ENCODE peak calls at places on chromosomes 11 and 22, in six cellular contexts. One of them, this sample, is unnamed.

GRCh38 chr11:75387742-75388294 is 11.5 kb upstream of the RPS3 start:
- DNase-seq in HT-29: no peak
- DNase-seq in mucosa of descending colon: no peak
- DNase-seq in islet precursor cell: no peak
- DNase-seq in AG04449: no peak
- DNase-seq in fibroblast of pulmonary artery: no peak
- DNase-seq in this sample: no peak

GRCh38 chr11:7578276-7578955 is 64.6 kb downstream of the PPFIBP2 start:
- DNase-seq in HT-29: peak; percentile 52
- DNase-seq in mucosa of descending colon: no peak
- DNase-seq in AG04449: no peak
- DNase-seq in fibroblast of pulmonary artery: no peak
- DNase-seq in islet precursor cell: no peak
- DNase-seq in this sample: peak; percentile 40

GRCh38 chr11:12889243-12889642 is 119.9 kb upstream of the RASSF10 start:
- DNase-seq in HT-29: no peak
- DNase-seq in mucosa of descending colon: no peak
- DNase-seq in islet precursor cell: no peak
- DNase-seq in AG04449: peak; percentile 52
- DNase-seq in fibroblast of pulmonary artery: peak; percentile 82
- DNase-seq in this sample: no peak

GRCh38 chr11:26040339-26040738 is 291.6 kb upstream of the ANO3 start:
- DNase-seq in fibroblast of pulmonary artery: no peak
- DNase-seq in mucosa of descending colon: no peak
- DNase-seq in AG04449: no peak
- DNase-seq in HT-29: no peak
- DNase-seq in islet precursor cell: no peak
- DNase-seq in this sample: no peak

GRCh38 chr22:17903564-17904295 is 120.6 kb downstream of the MICAL3 start:
- DNase-seq in mucosa of descending colon: no peak
- DNase-seq in AG04449: no peak
- DNase-seq in fibroblast of pulmonary artery: no peak
- DNase-seq in HT-29: no peak
- DNase-seq in islet precursor cell: peak; percentile 88
- DNase-seq in this sample: no peak

GRCh38 chr11:128201006-128201405 is 386.4 kb downstream of the ETS1 start:
- DNase-seq in AG04449: no peak
- DNase-seq in fibroblast of pulmonary artery: no peak
- DNase-seq in HT-29: no peak
- DNase-seq in islet precursor cell: no peak
- DNase-seq in mucosa of descending colon: no peak
- DNase-seq in this sample: no peak

GRCh38 chr22:30940655-30941362 is 27.8 kb downstream of the MORC2 start:
- DNase-seq in AG04449: no peak
- DNase-seq in mucosa of descending colon: no peak
- DNase-seq in HT-29: no peak
- DNase-seq in fibroblast of pulmonary artery: no peak
- DNase-seq in islet precursor cell: no peak
- DNase-seq in this sample: no peak

GRCh38 chr11:120112174-120112796 is 25.6 kb downstream of the TRIM29 start:
- DNase-seq in fibroblast of pulmonary artery: no peak
- DNase-seq in mucosa of descending colon: peak; percentile 28
- DNase-seq in islet precursor cell: no peak
- DNase-seq in HT-29: no peak
- DNase-seq in AG04449: no peak
- DNase-seq in this sample: peak; percentile 13

GRCh38 chr11:105000797-105001196 is 22.2 kb downstream of the CASP5 start:
- DNase-seq in AG04449: no peak
- DNase-seq in islet precursor cell: no peak
- DNase-seq in fibroblast of pulmonary artery: no peak
- DNase-seq in HT-29: no peak
- DNase-seq in mucosa of descending colon: no peak
- DNase-seq in this sample: peak; percentile 24

GRCh38 chr11:88106685-88107084 is 68.6 kb downstream of the RAB38 start:
- DNase-seq in fibroblast of pulmonary artery: no peak
- DNase-seq in islet precursor cell: no peak
- DNase-seq in mucosa of descending colon: no peak
- DNase-seq in AG04449: no peak
- DNase-seq in HT-29: no peak
- DNase-seq in this sample: no peak

GRCh38 chr11:70530629-70531185 is 132.4 kb downstream of the CTTN start:
- DNase-seq in islet precursor cell: no peak
- DNase-seq in HT-29: no peak
- DNase-seq in AG04449: no peak
- DNase-seq in mucosa of descending colon: no peak
- DNase-seq in fibroblast of pulmonary artery: no peak
- DNase-seq in this sample: no peak

GRCh38 chr11:1293619-1294015 is 15.8 kb downstream of the TOLLIP start:
- DNase-seq in islet precursor cell: no peak
- DNase-seq in HT-29: peak; percentile 56
- DNase-seq in mucosa of descending colon: no peak
- DNase-seq in fibroblast of pulmonary artery: no peak
- DNase-seq in AG04449: no peak
- DNase-seq in this sample: peak; percentile 59

GRCh38 chr11:46489668-46490560 is 98.3 kb upstream of the CHRM4 start:
- DNase-seq in fibroblast of pulmonary artery: peak; percentile 70
- DNase-seq in mucosa of descending colon: no peak
- DNase-seq in HT-29: peak; percentile 82
- DNase-seq in islet precursor cell: peak; percentile 60
- DNase-seq in AG04449: no peak
- DNase-seq in this sample: peak; percentile 62

GRCh38 chr11:19560156-19560555 is 152.5 kb upstream of the NAV2 start:
- DNase-seq in fibroblast of pulmonary artery: no peak
- DNase-seq in HT-29: no peak
- DNase-seq in islet precursor cell: peak; percentile 40
- DNase-seq in AG04449: no peak
- DNase-seq in mucosa of descending colon: no peak
- DNase-seq in this sample: no peak

GRCh38 chr11:122440783-122441701 is 214.5 kb upstream of the UBASH3B start:
- DNase-seq in AG04449: no peak
- DNase-seq in mucosa of descending colon: peak; percentile 58
- DNase-seq in islet precursor cell: no peak
- DNase-seq in fibroblast of pulmonary artery: peak; percentile 10
- DNase-seq in HT-29: no peak
- DNase-seq in this sample: peak; percentile 60

GRCh38 chr11:65524010-65524746 is 705 bp upstream of the SCYL1 start:
- DNase-seq in HT-29: peak; percentile 64
- DNase-seq in islet precursor cell: peak; percentile 66
- DNase-seq in AG04449: no peak
- DNase-seq in mucosa of descending colon: peak; percentile 78
- DNase-seq in fibroblast of pulmonary artery: no peak
- DNase-seq in this sample: peak; percentile 70

GRCh38 chr11:330307-330693 is 9.6 kb upstream of the IFITM3 start:
- DNase-seq in mucosa of descending colon: no peak
- DNase-seq in HT-29: no peak
- DNase-seq in islet precursor cell: peak; percentile 41
- DNase-seq in fibroblast of pulmonary artery: no peak
- DNase-seq in AG04449: no peak
- DNase-seq in this sample: no peak

GRCh38 chr11:86291466-86292262 is 10.4 kb upstream of the HIKESHI start:
- DNase-seq in mucosa of descending colon: no peak
- DNase-seq in islet precursor cell: peak; percentile 59
- DNase-seq in AG04449: no peak
- DNase-seq in HT-29: peak; percentile 75
- DNase-seq in fibroblast of pulmonary artery: peak; percentile 64
- DNase-seq in this sample: peak; percentile 83

GRCh38 chr11:17734986-17735822 is 623 bp downstream of the KCNC1 start:
- DNase-seq in AG04449: no peak
- DNase-seq in HT-29: no peak
- DNase-seq in mucosa of descending colon: no peak
- DNase-seq in islet precursor cell: peak; percentile 90
- DNase-seq in fibroblast of pulmonary artery: peak; percentile 71
- DNase-seq in this sample: peak; percentile 75

GRCh38 chr11:102414559-102414958 is 38.0 kb downstream of the TMEM123 start:
- DNase-seq in fibroblast of pulmonary artery: no peak
- DNase-seq in islet precursor cell: no peak
- DNase-seq in HT-29: no peak
- DNase-seq in mucosa of descending colon: no peak
- DNase-seq in AG04449: no peak
- DNase-seq in this sample: peak; percentile 77

GRCh38 chr11:133726576-133726975 is 118.7 kb downstream of the SPATA19 start:
- DNase-seq in fibroblast of pulmonary artery: no peak
- DNase-seq in HT-29: no peak
- DNase-seq in mucosa of descending colon: no peak
- DNase-seq in AG04449: no peak
- DNase-seq in islet precursor cell: no peak
- DNase-seq in this sample: peak; percentile 26

GRCh38 chr11:65502274-65502851 is 3.5 kb downstream of the MALAT1 start:
- DNase-seq in HT-29: peak; percentile 74
- DNase-seq in mucosa of descending colon: no peak
- DNase-seq in AG04449: no peak
- DNase-seq in fibroblast of pulmonary artery: peak; percentile 71
- DNase-seq in islet precursor cell: no peak
- DNase-seq in this sample: no peak

GRCh38 chr11:2798951-2799761 is 86.4 kb downstream of the CDKN1C start:
- DNase-seq in HT-29: no peak
- DNase-seq in fibroblast of pulmonary artery: no peak
- DNase-seq in mucosa of descending colon: peak; percentile 22
- DNase-seq in islet precursor cell: peak; percentile 22
- DNase-seq in AG04449: no peak
- DNase-seq in this sample: no peak

GRCh38 chr22:45886502-45886901 is 90.5 kb downstream of the WNT7B start:
- DNase-seq in HT-29: no peak
- DNase-seq in AG04449: no peak
- DNase-seq in fibroblast of pulmonary artery: no peak
- DNase-seq in islet precursor cell: peak; percentile 21
- DNase-seq in mucosa of descending colon: no peak
- DNase-seq in this sample: no peak

GRCh38 chr11:69908511-69909220 is 89.5 kb upstream of the FGF3 start:
- DNase-seq in fibroblast of pulmonary artery: no peak
- DNase-seq in HT-29: no peak
- DNase-seq in mucosa of descending colon: peak; percentile 25
- DNase-seq in AG04449: no peak
- DNase-seq in islet precursor cell: no peak
- DNase-seq in this sample: no peak

GRCh38 chr11:134345237-134345550 is 13.4 kb downstream of the GLB1L2 start:
- DNase-seq in HT-29: no peak
- DNase-seq in fibroblast of pulmonary artery: no peak
- DNase-seq in AG04449: no peak
- DNase-seq in mucosa of descending colon: no peak
- DNase-seq in islet precursor cell: no peak
- DNase-seq in this sample: no peak

GRCh38 chr11:88340366-88340930 is 2.9 kb upstream of the CTSC start:
- DNase-seq in HT-29: no peak
- DNase-seq in AG04449: no peak
- DNase-seq in islet precursor cell: no peak
- DNase-seq in fibroblast of pulmonary artery: no peak
- DNase-seq in mucosa of descending colon: no peak
- DNase-seq in this sample: no peak

This sample was measured in DMS53.